ENCODE peak calls at places on chromosomes 5 and 9, in four cellular contexts. L, D, S and M are unnamed samples. For H3K4me1 and H3K9me3, the result is how much of the 10 kb centered on the place peaks cover.

GRCh38 chr5:219492-219891 is 1.4 kb downstream of the SDHA start:
- DNase-seq in L (peak), D (peak), S (peak), M (no peak)

GRCh38 chr5:133848306-133848924 is 120.0 kb downstream of the C5orf15 start:
- DNase-seq in L (no peak), D (peak), S (no peak), M (no peak)

GRCh38 chr9:119284118-119284517 is 85.1 kb downstream of the BRINP1 start:
- DNase-seq in L (peak), D (peak), S (no peak), M (no peak)

GRCh38 chr9:22141906-22142305 is 132.8 kb upstream of the CDKN2B start:
- DNase-seq in L (no peak), D (peak), S (no peak), M (no peak)

GRCh38 chr9:129626079-129626943 is at the start of gene NTMT1:
- DNase-seq in L (peak), D (peak), S (peak), M (no peak)

GRCh38 chr5:96427823-96428222 is 5.2 kb downstream of the PCSK1 start:
- DNase-seq in L (peak), D (peak), S (no peak), M (no peak)

GRCh38 chr5:180816608-180817534 is 14.3 kb upstream of the MGAT1 start:
- DNase-seq in L (peak), D (peak), S (no peak), M (no peak)

GRCh38 chr9:128902351-128903078 is 18.3 kb upstream of the PHYHD1 start:
- DNase-seq in L (no peak), D (no peak), S (peak), M (no peak)

GRCh38 chr5:135484563-135485157 is 32.5 kb upstream of the TIFAB start:
- DNase-seq in L (peak), D (no peak), S (no peak), M (no peak)

GRCh38 chr5:138539791-138540190 is 3.2 kb downstream of the ETF1 start:
- DNase-seq in L (no peak), D (no peak), S (no peak), M (no peak)

GRCh38 chr9:98280574-98280973 is 25.1 kb upstream of the TBC1D2 start:
- DNase-seq in L (no peak), D (no peak), S (no peak), M (no peak)

GRCh38 chr5:39270172-39270848 is 50.9 kb upstream of the FYB1 start:
- DNase-seq in L (no peak), D (no peak), S (no peak), M (no peak)

GRCh38 chr9:131012396-131012917 is 3.5 kb downstream of the LAMC3 start:
- DNase-seq in L (no peak), D (no peak), S (no peak), M (no peak)

GRCh38 chr9:131733601-131734061 is 6.2 kb downstream of the RAPGEF1 start:
- DNase-seq in L (no peak), D (peak), S (no peak), M (no peak)

GRCh38 chr5:43631182-43631910 is 28.4 kb downstream of the NNT start:
- DNase-seq in L (peak), D (peak), S (peak), M (peak)

GRCh38 chr9:34252016-34252415 is 73.2 kb downstream of the UBAP1 start:
- DNase-seq in L (no peak), D (peak), S (no peak), M (no peak)

GRCh38 chr9:130601100-130601499 is 21.7 kb downstream of the FUBP3 start:
- DNase-seq in L (no peak), D (no peak), S (no peak), M (no peak)

GRCh38 chr5:135594416-135594960 is 15.7 kb upstream of the CXCL14 start:
- DNase-seq in L (no peak), D (no peak), S (no peak), M (no peak)

GRCh38 chr9:116355153-116355827 is 201.7 kb downstream of the PAPPA start:
- DNase-seq in L (no peak), D (peak), S (no peak), M (no peak)

GRCh38 chr5:170782438-170782837 is 1.1 kb upstream of the GABRP start:
- DNase-seq in L (peak), D (no peak), S (no peak), M (no peak)

GRCh38 chr5:93247126-93247525 is 333.9 kb downstream of the NR2F1-AS1 start:
- DNase-seq in L (peak), D (no peak), S (no peak), M (no peak)

GRCh38 chr9:75909776-75910175 is 19.3 kb downstream of the PCSK5 start:
- DNase-seq in L (no peak), D (peak), S (no peak), M (no peak)

GRCh38 chr9:75906531-75906930 is 16.1 kb downstream of the PCSK5 start:
- DNase-seq in L (no peak), D (no peak), S (no peak), M (no peak)

GRCh38 chr9:75907329-75907728 is 16.9 kb downstream of the PCSK5 start:
- DNase-seq in L (no peak), D (peak), S (no peak), M (no peak)

GRCh38 chr9:75910716-75911115 is 20.2 kb downstream of the PCSK5 start:
- DNase-seq in L (no peak), D (no peak), S (no peak), M (no peak)

GRCh38 chr9:75907863-75908262 is 17.4 kb downstream of the PCSK5 start:
- DNase-seq in L (no peak), D (no peak), S (no peak), M (no peak)
- H3K27ac ChIP-seq in L (no peak), D (no peak), S (no peak), M (no peak)

GRCh38 chr5:149387982-149388381 is 8.9 kb upstream of the IL17B start:
- DNase-seq in L (no peak), D (peak), S (no peak), M (no peak)

GRCh38 chr5:149386166-149386565 is 7.1 kb upstream of the IL17B start:
- DNase-seq in L (peak), D (no peak), S (no peak), M (no peak)

GRCh38 chr5:149389552-149390495 is 10.7 kb upstream of the IL17B start:
- DNase-seq in L (no peak), D (no peak), S (no peak), M (no peak)

GRCh38 chr5:149388498-149389190 is 9.6 kb upstream of the IL17B start:
- DNase-seq in L (no peak), D (no peak), S (no peak), M (no peak)

DNA sequence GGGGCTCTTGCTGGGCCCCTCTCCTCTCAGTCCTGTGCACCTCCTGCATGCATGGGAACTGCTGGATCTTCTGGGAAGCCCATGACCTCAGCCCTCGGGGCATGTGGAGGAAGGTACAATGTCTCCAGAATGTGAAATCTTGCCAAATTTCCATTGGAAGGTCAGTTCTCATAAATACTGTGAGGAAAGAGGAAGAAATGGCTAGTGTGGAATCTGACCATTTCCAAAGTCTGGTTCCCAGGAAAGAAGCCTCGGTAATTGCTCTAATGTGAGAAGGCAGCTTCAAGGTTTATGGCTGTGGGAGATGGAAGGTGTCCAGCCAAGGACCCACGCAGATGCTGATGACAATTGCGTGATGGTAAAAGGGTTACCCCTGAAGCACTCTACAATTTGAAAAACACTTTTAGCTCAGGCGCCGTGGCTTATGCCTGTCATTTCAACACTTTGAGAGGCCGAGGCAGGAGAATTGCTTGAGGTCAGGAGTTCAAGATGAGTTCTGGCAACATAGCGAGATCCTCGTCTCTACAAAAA is 8.1 kb upstream of the IL17B start:
- DNase-seq in L (peak), D (peak), S (no peak), M (no peak)
- H3K4me1 ChIP-seq in L (half or more), D (under half), S (under half), M (under half)

DNA sequence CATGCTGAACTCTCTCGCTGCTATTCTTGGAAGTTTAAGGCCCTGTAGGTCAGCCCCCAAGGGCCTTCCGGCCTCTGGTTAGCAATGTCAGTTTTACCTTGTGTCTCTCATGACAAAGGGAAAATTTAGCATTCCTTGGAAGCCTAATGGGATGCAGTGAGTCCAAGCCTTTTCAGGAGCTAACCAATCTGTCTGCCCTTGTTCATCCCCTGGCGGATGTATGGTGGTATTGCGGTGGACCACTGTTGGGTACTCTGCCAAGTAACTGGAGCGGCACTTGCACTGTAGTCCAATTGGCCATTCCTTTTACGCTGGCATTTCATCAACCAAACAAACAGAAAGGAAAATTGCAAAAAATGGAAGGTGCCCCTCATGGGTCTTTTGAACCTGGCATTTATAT is 318.4 kb upstream of the NMUR2 start:
- DNase-seq in L (no peak), D (no peak), S (no peak), M (no peak)
- H3K9me3 ChIP-seq in L (under half), D (under half), S (under half), M (under half)

GRCh38 chr9:115104908-115105307 is 13.0 kb downstream of the TNC start:
- DNase-seq in L (no peak), D (peak), S (no peak), M (no peak)

GRCh38 chr9:115098226-115098965 is 19.6 kb downstream of the TNC start:
- DNase-seq in L (no peak), D (peak), S (no peak), M (no peak)

GRCh38 chr9:115103746-115104477 is 14.0 kb downstream of the TNC start:
- DNase-seq in L (no peak), D (peak), S (no peak), M (no peak)

GRCh38 chr9:115099891-115100290 is 18.1 kb downstream of the TNC start:
- DNase-seq in L (peak), D (no peak), S (no peak), M (no peak)
- H3K27ac ChIP-seq in L (no peak), D (no peak), S (no peak), M (no peak)

DNA sequence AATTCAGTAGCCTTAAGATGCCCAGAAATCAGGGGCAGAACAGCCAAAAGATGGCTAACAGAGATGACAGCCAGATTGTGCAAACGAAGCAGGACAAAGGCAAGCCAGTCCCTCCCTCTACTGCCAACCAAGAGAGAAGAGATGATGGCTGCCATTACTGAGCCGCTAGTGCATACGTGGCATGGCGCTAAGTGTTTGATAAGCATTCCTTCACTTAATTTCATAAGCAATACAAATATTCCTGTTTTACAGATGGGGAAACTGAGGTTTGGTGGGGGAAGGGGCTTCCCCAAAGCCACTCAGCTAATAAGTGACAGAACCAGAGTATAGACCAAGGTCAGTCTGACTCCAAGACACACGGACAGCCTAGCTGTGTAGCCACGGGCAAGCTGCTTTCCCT is 44.1 kb downstream of the STK10 start:
- DNase-seq in L (no peak), D (no peak), S (no peak), M (no peak)
- H3K4me1 ChIP-seq in L (under half), D (under half), S (half or more), M (under half)

GRCh38 chr5:30626557-30626956 is 566.9 kb upstream of the CDH6 start:
- DNase-seq in L (no peak), D (no peak), S (no peak), M (no peak)

GRCh38 chr5:30620481-30621085 is 572.9 kb upstream of the CDH6 start:
- DNase-seq in L (no peak), D (no peak), S (no peak), M (no peak)
- H3K9me3 ChIP-seq in L (under half), D (under half), S (under half), M (under half)

GRCh38 chr9:15155323-15155722 is 151.7 kb downstream of the TTC39B start:
- DNase-seq in L (no peak), D (no peak), S (no peak), M (no peak)
- H3K27ac ChIP-seq in L (no peak), D (no peak), S (no peak), M (no peak)